ENCODE peak calls at places on chromosomes 7 and 10, in seven cellular contexts. Q is neuronal stem cell, Z is ovary, G is tibial nerve, H is PC-3, O is hepatocyte, A is foreskin fibroblast. M is an unnamed sample.
A peak's percentile ranks its signal among the peaks of the same experiment; 100 is the strongest.

GRCh38 chr7:150852371-150852905 is at the start of gene AOC1:
- DNase-seq in H (no peak), O (peak; percentile 38), Q (no peak), A (no peak), Z (peak; percentile 5), G (no peak), M (peak; percentile 98)

GRCh38 chr7:87702326-87702725 is 74.1 kb downstream of the RUNDC3B start:
- DNase-seq in A (peak; percentile 10), Z (no peak), G (no peak), Q (no peak), H (peak; percentile 65), O (no peak), M (no peak)

GRCh38 chr10:65194131-65194530 is 1672.9 kb downstream of the REEP3 start:
- DNase-seq in A (no peak), H (peak; percentile 71), Z (no peak), G (no peak), Q (no peak), O (no peak), M (no peak)

GRCh38 chr7:11748884-11749283 is 83.1 kb downstream of the THSD7A start:
- DNase-seq in A (no peak), Z (no peak), G (no peak), H (peak; percentile 3), O (peak; percentile 18), Q (no peak), M (peak; percentile 14)

GRCh38 chr7:30528779-30529178 is 24.1 kb upstream of the GGCT start:
- DNase-seq in Z (no peak), H (no peak), O (no peak), G (no peak), Q (no peak), A (no peak), M (no peak)

GRCh38 chr10:79386637-79387465 is 39.6 kb downstream of the PPIF start:
- DNase-seq in Q (no peak), H (no peak), O (no peak), G (peak; percentile 10), A (no peak), Z (no peak), M (no peak)

GRCh38 chr10:124640056-124640455 is 104.1 kb downstream of the FAM53B start:
- DNase-seq in A (no peak), Z (no peak), G (no peak), Q (no peak), H (no peak), O (no peak), M (no peak)

GRCh38 chr10:49265885-49266284 is 33.1 kb upstream of the C10orf71 start:
- DNase-seq in Q (no peak), Z (no peak), O (no peak), A (no peak), H (no peak), G (no peak), M (no peak)

GRCh38 chr7:137847418-137848050 is 760 bp upstream of the DGKI start:
- DNase-seq in G (no peak), H (no peak), Q (no peak), A (no peak), O (peak; percentile 22), Z (no peak), M (no peak)

GRCh38 chr10:71521504-71522290 is 125.0 kb downstream of the CDH23 start:
- DNase-seq in O (no peak), G (no peak), A (no peak), Z (no peak), Q (no peak), H (no peak), M (no peak)

GRCh38 chr7:88401009-88401623 is 94.4 kb upstream of the STEAP4 start:
- DNase-seq in G (no peak), Z (no peak), O (peak; percentile 15), H (peak; percentile 51), A (no peak), Q (no peak), M (peak; percentile 12)

GRCh38 chr7:73802459-73802858 is 28.3 kb upstream of the CLDN4 start:
- DNase-seq in H (no peak), A (no peak), Z (no peak), G (no peak), Q (no peak), O (no peak), M (peak; percentile 79)

GRCh38 chr7:41943098-41943577 is 240.2 kb upstream of the INHBA start:
- DNase-seq in A (peak; percentile 69), Q (peak; percentile 75), G (peak; percentile 77), H (peak; percentile 85), O (peak; percentile 89), Z (peak; percentile 83), M (peak; percentile 74)
- H3K4me3 ChIP-seq in A (peak overlapping the region; percentile 25), Q (no peak overlapping the region), G (peak overlapping the region; percentile 5), H (peak overlapping the region; percentile 76), O (no peak overlapping the region), Z (peak overlapping the region; percentile 20), M (peak overlapping the region; percentile 37)

GRCh38 chr7:5139998-5140397 is 50.0 kb upstream of the WIPI2 start:
- DNase-seq in O (peak; percentile 21), G (no peak), Z (no peak), H (peak; percentile 22), A (peak; percentile 6), Q (peak; percentile 3), M (peak; percentile 17)

GRCh38 chr7:5143935-5144903 is 45.8 kb upstream of the WIPI2 start:
- DNase-seq in O (no peak), H (no peak), G (no peak), A (no peak), Q (no peak), Z (no peak), M (no peak)

DNA sequence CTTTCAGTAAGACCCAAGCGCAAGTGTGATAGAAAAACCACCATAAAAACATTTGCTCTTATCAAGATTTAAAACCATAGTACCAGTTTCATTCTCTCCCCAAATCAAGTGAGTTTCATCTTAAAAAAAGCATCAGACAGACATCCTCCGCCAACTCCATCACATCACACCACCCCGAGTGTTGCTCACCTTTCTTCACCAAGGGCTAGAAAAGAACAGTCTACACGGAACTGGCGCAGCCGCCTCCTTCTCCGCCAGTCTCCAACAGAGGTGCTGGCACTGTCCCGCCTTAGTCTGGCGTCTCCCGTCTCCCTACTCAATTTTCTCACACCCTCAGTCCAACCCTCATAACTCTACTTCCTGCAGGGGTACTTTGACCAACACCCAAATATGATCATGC is 46.9 kb upstream of the WIPI2 start:
- DNase-seq in G (no peak), Q (no peak), O (no peak), Z (no peak), H (no peak), A (no peak), M (no peak)
- H3K4me3 ChIP-seq in G (no peak overlapping the region), Q (no peak overlapping the region), O (no peak overlapping the region), Z (no peak overlapping the region), H (no peak overlapping the region), A (no peak overlapping the region), M (no peak overlapping the region)

GRCh38 chr7:157789942-157790341 is 453.1 kb downstream of the DNAJB6 start:
- DNase-seq in A (no peak), H (no peak), O (no peak), Z (no peak), G (no peak), Q (no peak), M (no peak)
- H3K4me3 ChIP-seq in A (no peak overlapping the region), H (no peak overlapping the region), O (no peak overlapping the region), Z (no peak overlapping the region), G (no peak overlapping the region), Q (no peak overlapping the region), M (no peak overlapping the region)

GRCh38 chr10:15324611-15325010 is 46.5 kb downstream of the FAM171A1 start:
- DNase-seq in A (no peak), H (no peak), Q (no peak), Z (no peak), G (no peak), O (no peak), M (no peak)

GRCh38 chr10:15320118-15320517 is 51.0 kb downstream of the FAM171A1 start:
- DNase-seq in O (no peak), Q (no peak), G (no peak), A (no peak), H (no peak), Z (no peak), M (no peak)

GRCh38 chr10:15324113-15324512 is 47.0 kb downstream of the FAM171A1 start:
- DNase-seq in O (no peak), Z (no peak), A (no peak), Q (no peak), G (no peak), H (no peak), M (no peak)

GRCh38 chr10:15320522-15321203 is 50.4 kb downstream of the FAM171A1 start:
- DNase-seq in A (no peak), Z (no peak), O (no peak), Q (no peak), G (no peak), H (no peak), M (no peak)

GRCh38 chr10:15321431-15322321 is 49.4 kb downstream of the FAM171A1 start:
- DNase-seq in Q (no peak), A (peak; percentile 50), H (no peak), O (peak; percentile 30), Z (peak; percentile 14), G (no peak), M (peak; percentile 41)
- H3K4me3 ChIP-seq in Q (no peak overlapping the region), A (no peak overlapping the region), H (no peak overlapping the region), O (no peak overlapping the region), Z (no peak overlapping the region), G (no peak overlapping the region), M (no peak overlapping the region)

GRCh38 chr10:15251791-15252380 is 83.4 kb upstream of the NMT2 start:
- DNase-seq in Z (no peak), G (no peak), O (no peak), Q (no peak), A (no peak), H (no peak), M (no peak)

GRCh38 chr10:15255961-15256360 is 87.5 kb upstream of the NMT2 start:
- DNase-seq in Z (no peak), O (no peak), G (no peak), A (no peak), Q (no peak), H (no peak), M (no peak)

GRCh38 chr10:15252396-15252795 is 83.9 kb upstream of the NMT2 start:
- DNase-seq in G (no peak), Z (no peak), O (no peak), H (no peak), Q (no peak), A (no peak), M (no peak)

GRCh38 chr10:15254808-15255655 is 86.5 kb upstream of the NMT2 start:
- DNase-seq in Z (no peak), Q (no peak), G (peak; percentile 31), A (no peak), H (no peak), O (no peak), M (peak; percentile 36)

GRCh38 chr10:15253951-15254807 is 85.7 kb upstream of the NMT2 start:
- DNase-seq in Z (no peak), A (no peak), G (no peak), Q (no peak), O (no peak), H (no peak), M (no peak)
- H3K4me3 ChIP-seq in Z (no peak overlapping the region), A (no peak overlapping the region), G (peak overlapping the region; percentile 6), Q (no peak overlapping the region), O (no peak overlapping the region), H (no peak overlapping the region), M (peak overlapping the region; percentile 2)

DNA sequence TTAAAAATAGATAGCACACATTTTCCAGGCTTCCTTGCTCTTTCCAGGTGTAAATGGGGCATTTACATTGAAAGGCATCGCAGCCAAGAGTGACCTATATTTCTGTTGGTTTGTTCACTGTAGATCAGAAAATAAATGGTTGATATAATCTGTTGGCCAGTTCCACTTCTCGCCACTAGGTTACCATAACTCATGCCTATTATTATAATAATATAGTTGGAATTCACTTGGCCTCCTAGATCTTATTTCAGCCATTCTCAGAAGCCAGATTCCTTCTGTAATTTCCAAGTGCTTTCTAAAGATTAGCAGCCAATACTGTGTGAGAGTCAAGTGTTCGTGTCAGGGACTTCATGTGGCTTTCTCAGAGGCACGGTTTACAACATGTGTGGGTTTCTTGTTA is 179.5 kb downstream of the DNAH11 start:
- DNase-seq in O (no peak), A (no peak), Q (no peak), G (no peak), Z (no peak), H (no peak), M (no peak)
- H3K4me3 ChIP-seq in O (no peak overlapping the region), A (no peak overlapping the region), Q (no peak overlapping the region), G (no peak overlapping the region), Z (no peak overlapping the region), H (no peak overlapping the region), M (no peak overlapping the region)